ENCODE peak calls at places on chromosomes 12 and 14, in four cellular contexts. One of them, this sample, is unnamed.

GRCh38 chr14:52837451-52837850 is 46.0 kb upstream of the GNPNAT1 start:
- DNase-seq in WTC11: no peak
- DNase-seq in thoracic aorta: no peak
- DNase-seq in mammary epithelial cell: no peak
- DNase-seq in this sample: no peak

GRCh38 chr14:61524211-61524806 is 171.0 kb upstream of the HIF1A start:
- DNase-seq in WTC11: no peak
- DNase-seq in thoracic aorta: no peak
- DNase-seq in mammary epithelial cell: peak; percentile 95
- DNase-seq in this sample: peak; percentile 82

GRCh38 chr14:103372552-103373304 is 12.5 kb upstream of the MARK3 start:
- DNase-seq in WTC11: no peak
- DNase-seq in thoracic aorta: peak; percentile 19
- DNase-seq in mammary epithelial cell: peak; percentile 99
- DNase-seq in this sample: peak; percentile 82

GRCh38 chr14:53055003-53055402 is 98.1 kb downstream of the DDHD1 start:
- DNase-seq in WTC11: no peak
- DNase-seq in thoracic aorta: no peak
- DNase-seq in mammary epithelial cell: peak; percentile 40
- DNase-seq in this sample: peak; percentile 64

GRCh38 chr14:38730420-38730819 is 372.6 kb downstream of the SEC23A start:
- DNase-seq in WTC11: no peak
- DNase-seq in thoracic aorta: no peak
- DNase-seq in mammary epithelial cell: no peak
- DNase-seq in this sample: no peak

GRCh38 chr12:106226884-106227640 is 20.8 kb downstream of the CKAP4 start:
- DNase-seq in WTC11: no peak
- DNase-seq in thoracic aorta: no peak
- DNase-seq in mammary epithelial cell: peak; percentile 71
- DNase-seq in this sample: peak; percentile 66

GRCh38 chr14:102362084-102362483 is 606 bp downstream of the CINP start:
- DNase-seq in WTC11: no peak
- DNase-seq in thoracic aorta: no peak
- DNase-seq in mammary epithelial cell: peak; percentile 80
- DNase-seq in this sample: peak; percentile 31

GRCh38 chr14:100982356-100982755 is 78.8 kb upstream of the RTL1 start:
- DNase-seq in WTC11: no peak
- DNase-seq in thoracic aorta: no peak
- DNase-seq in mammary epithelial cell: no peak
- DNase-seq in this sample: no peak

GRCh38 chr14:29085546-29085945 is 319.0 kb downstream of the FOXG1 start:
- DNase-seq in WTC11: no peak
- DNase-seq in thoracic aorta: no peak
- DNase-seq in mammary epithelial cell: no peak
- DNase-seq in this sample: peak; percentile 3

GRCh38 chr14:90491221-90491867 is 94.5 kb downstream of the CALM1 start:
- DNase-seq in WTC11: no peak
- DNase-seq in thoracic aorta: peak; percentile 68
- DNase-seq in mammary epithelial cell: no peak
- DNase-seq in this sample: peak; percentile 44

GRCh38 chr12:62252576-62252975 is 7.6 kb upstream of the USP15 start:
- DNase-seq in WTC11: no peak
- DNase-seq in thoracic aorta: no peak
- DNase-seq in mammary epithelial cell: no peak
- DNase-seq in this sample: no peak

GRCh38 chr14:82861321-82861720 is 1327.7 kb upstream of the SEL1L start:
- DNase-seq in WTC11: no peak
- DNase-seq in thoracic aorta: no peak
- DNase-seq in mammary epithelial cell: no peak
- DNase-seq in this sample: no peak

GRCh38 chr14:37580146-37580545 is 14.9 kb downstream of the FOXA1 start:
- DNase-seq in WTC11: no peak
- DNase-seq in thoracic aorta: no peak
- DNase-seq in mammary epithelial cell: peak; percentile 83
- DNase-seq in this sample: no peak

GRCh38 chr14:56154321-56154720 is 36.1 kb downstream of the PELI2 start:
- DNase-seq in WTC11: no peak
- DNase-seq in thoracic aorta: no peak
- DNase-seq in mammary epithelial cell: no peak
- DNase-seq in this sample: no peak

GRCh38 chr14:102029956-102030355 is 56.9 kb downstream of the HSP90AA1 start:
- DNase-seq in WTC11: no peak
- DNase-seq in thoracic aorta: no peak
- DNase-seq in mammary epithelial cell: no peak
- DNase-seq in this sample: peak; percentile 75

GRCh38 chr14:45253754-45254300 is 825 bp upstream of the MIS18BP1 start:
- DNase-seq in WTC11: no peak
- DNase-seq in thoracic aorta: no peak
- DNase-seq in mammary epithelial cell: peak; percentile 63
- DNase-seq in this sample: peak; percentile 70

GRCh38 chr14:102390064-102390463 is 27.3 kb downstream of the TECPR2 start:
- DNase-seq in WTC11: no peak
- DNase-seq in thoracic aorta: no peak
- DNase-seq in mammary epithelial cell: peak; percentile 40
- DNase-seq in this sample: peak; percentile 36

GRCh38 chr12:28057856-28058615 is 85.5 kb upstream of the PTHLH start:
- DNase-seq in WTC11: no peak
- DNase-seq in thoracic aorta: no peak
- DNase-seq in mammary epithelial cell: peak; percentile 99
- DNase-seq in this sample: no peak

GRCh38 chr14:98018626-98019025 is 1221.4 kb downstream of the VRK1 start:
- DNase-seq in WTC11: no peak
- DNase-seq in thoracic aorta: no peak
- DNase-seq in mammary epithelial cell: no peak
- DNase-seq in this sample: no peak

GRCh38 chr14:94376976-94377865 is 11.2 kb downstream of the SERPINA1 start:
- DNase-seq in WTC11: no peak
- DNase-seq in thoracic aorta: no peak
- DNase-seq in mammary epithelial cell: no peak
- DNase-seq in this sample: no peak

GRCh38 chr12:113092478-113093408 is 36.2 kb downstream of the DTX1 start:
- DNase-seq in WTC11: peak; percentile 89
- DNase-seq in thoracic aorta: no peak
- DNase-seq in mammary epithelial cell: no peak
- DNase-seq in this sample: no peak
- TF ChIP-seq CTCF in WTC11: no peak
- TF ChIP-seq CTCF in thoracic aorta: no peak
- TF ChIP-seq CTCF in mammary epithelial cell: peak; percentile 44
- TF ChIP-seq CTCF in this sample: no peak

GRCh38 chr12:132164426-132164825 is 20.2 kb downstream of the NOC4L start:
- DNase-seq in WTC11: no peak
- DNase-seq in thoracic aorta: no peak
- DNase-seq in mammary epithelial cell: no peak
- DNase-seq in this sample: no peak

GRCh38 chr12:132163041-132163910 is 19.0 kb downstream of the NOC4L start:
- DNase-seq in WTC11: no peak
- DNase-seq in thoracic aorta: no peak
- DNase-seq in mammary epithelial cell: no peak
- DNase-seq in this sample: no peak

GRCh38 chr12:132162508-132163031 is 18.3 kb downstream of the NOC4L start:
- DNase-seq in WTC11: no peak
- DNase-seq in thoracic aorta: no peak
- DNase-seq in mammary epithelial cell: peak; percentile 76
- DNase-seq in this sample: peak; percentile 86

GRCh38 chr12:132165584-132165983 is 21.3 kb downstream of the NOC4L start:
- DNase-seq in WTC11: no peak
- DNase-seq in thoracic aorta: no peak
- DNase-seq in mammary epithelial cell: no peak
- DNase-seq in this sample: no peak

DNA sequence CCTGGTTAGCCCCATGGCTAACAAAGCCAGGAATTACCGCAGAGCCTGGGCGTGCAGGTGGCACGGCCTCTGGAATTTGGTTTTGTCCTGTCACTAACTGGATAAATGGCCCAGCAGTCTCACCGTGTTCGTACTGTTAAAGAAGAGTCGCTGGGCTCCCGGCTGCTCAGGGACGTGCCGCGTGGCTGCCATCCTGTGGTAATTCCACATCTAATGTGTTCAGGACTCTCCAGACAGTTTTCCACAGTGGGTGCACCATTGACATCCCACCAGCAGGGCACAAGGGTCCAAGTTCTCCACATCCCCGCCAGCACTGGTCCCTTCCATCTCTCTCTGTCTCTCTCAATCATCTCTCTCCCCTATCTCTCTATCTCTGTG is 19.6 kb downstream of the NOC4L start:
- DNase-seq in WTC11: no peak
- DNase-seq in thoracic aorta: no peak
- DNase-seq in mammary epithelial cell: no peak
- DNase-seq in this sample: no peak
- TF ChIP-seq CTCF in WTC11: peak; percentile 18
- TF ChIP-seq CTCF in thoracic aorta: peak; percentile 29
- TF ChIP-seq CTCF in mammary epithelial cell: peak; percentile 7
- TF ChIP-seq CTCF in this sample: peak; percentile 22

DNA sequence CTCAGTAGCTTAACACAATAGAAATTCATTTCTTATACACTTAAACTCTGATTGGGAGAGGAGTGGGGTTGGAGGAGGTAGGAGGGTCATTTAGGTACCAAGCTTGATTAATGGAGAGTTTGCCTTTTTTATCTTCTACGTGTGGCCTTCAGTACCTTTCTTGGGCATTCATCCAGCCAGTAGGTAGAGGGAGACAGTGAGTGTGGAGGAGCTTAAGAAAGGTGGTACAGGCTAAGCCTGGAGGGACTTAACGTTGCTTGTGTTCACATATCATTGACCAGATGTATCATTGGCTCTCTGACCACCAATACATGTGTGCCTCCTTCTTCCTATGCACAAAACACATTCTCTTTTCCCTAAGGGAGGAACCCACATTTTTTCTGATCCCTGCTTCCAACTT is 232.9 kb upstream of the CRY1 start:
- DNase-seq in WTC11: no peak
- DNase-seq in thoracic aorta: no peak
- DNase-seq in mammary epithelial cell: no peak
- DNase-seq in this sample: no peak
- TF ChIP-seq CTCF in WTC11: no peak
- TF ChIP-seq CTCF in thoracic aorta: no peak
- TF ChIP-seq CTCF in mammary epithelial cell: no peak
- TF ChIP-seq CTCF in this sample: no peak

DNA sequence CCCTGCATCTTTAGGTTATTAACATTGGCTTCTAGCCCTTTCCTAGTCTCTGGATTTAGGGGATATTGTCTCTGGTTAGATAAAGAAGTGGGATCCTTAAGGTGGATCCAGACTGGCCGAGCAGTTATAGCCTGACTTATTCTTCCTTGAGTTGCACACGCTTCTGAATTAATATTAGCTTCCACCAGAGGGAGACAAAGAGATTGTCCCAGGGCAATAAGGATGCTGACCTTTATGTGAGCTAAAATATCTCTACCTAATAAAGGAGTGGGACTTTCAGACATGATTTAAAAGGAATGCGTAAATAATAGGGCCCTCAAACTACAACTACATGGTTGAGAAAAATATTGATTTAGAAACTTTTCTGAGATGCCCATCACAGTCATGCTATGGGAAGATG is 139.7 kb downstream of the SLCO1B3 start:
- DNase-seq in WTC11: no peak
- DNase-seq in thoracic aorta: no peak
- DNase-seq in mammary epithelial cell: peak; percentile 9
- DNase-seq in this sample: no peak
- TF ChIP-seq CTCF in WTC11: peak; percentile 24
- TF ChIP-seq CTCF in thoracic aorta: peak; percentile 36
- TF ChIP-seq CTCF in mammary epithelial cell: peak; percentile 42
- TF ChIP-seq CTCF in this sample: peak; percentile 30

GRCh38 chr12:65362231-65362630 is 83.7 kb downstream of the MSRB3 start:
- DNase-seq in WTC11: no peak
- DNase-seq in thoracic aorta: no peak
- DNase-seq in mammary epithelial cell: peak; percentile 7
- DNase-seq in this sample: peak; percentile 4
- TF ChIP-seq CTCF in WTC11: no peak
- TF ChIP-seq CTCF in thoracic aorta: no peak
- TF ChIP-seq CTCF in mammary epithelial cell: no peak
- TF ChIP-seq CTCF in this sample: no peak

GRCh38 chr12:122064034-122064777 is 14.3 kb upstream of the MLXIP start:
- DNase-seq in WTC11: peak; percentile 94
- DNase-seq in thoracic aorta: no peak
- DNase-seq in mammary epithelial cell: peak; percentile 37
- DNase-seq in this sample: peak; percentile 90
- TF ChIP-seq CTCF in WTC11: no peak
- TF ChIP-seq CTCF in thoracic aorta: no peak
- TF ChIP-seq CTCF in mammary epithelial cell: peak; percentile 21
- TF ChIP-seq CTCF in this sample: peak; percentile 31

GRCh38 chr12:40760821-40761220 is 68.6 kb downstream of the CNTN1 start:
- DNase-seq in WTC11: no peak
- DNase-seq in thoracic aorta: no peak
- DNase-seq in mammary epithelial cell: no peak
- DNase-seq in this sample: no peak

GRCh38 chr12:40762072-40762471 is 69.8 kb downstream of the CNTN1 start:
- DNase-seq in WTC11: no peak
- DNase-seq in thoracic aorta: no peak
- DNase-seq in mammary epithelial cell: no peak
- DNase-seq in this sample: no peak
- TF ChIP-seq CTCF in WTC11: no peak
- TF ChIP-seq CTCF in thoracic aorta: no peak
- TF ChIP-seq CTCF in mammary epithelial cell: peak; percentile 23
- TF ChIP-seq CTCF in this sample: no peak

DNA sequence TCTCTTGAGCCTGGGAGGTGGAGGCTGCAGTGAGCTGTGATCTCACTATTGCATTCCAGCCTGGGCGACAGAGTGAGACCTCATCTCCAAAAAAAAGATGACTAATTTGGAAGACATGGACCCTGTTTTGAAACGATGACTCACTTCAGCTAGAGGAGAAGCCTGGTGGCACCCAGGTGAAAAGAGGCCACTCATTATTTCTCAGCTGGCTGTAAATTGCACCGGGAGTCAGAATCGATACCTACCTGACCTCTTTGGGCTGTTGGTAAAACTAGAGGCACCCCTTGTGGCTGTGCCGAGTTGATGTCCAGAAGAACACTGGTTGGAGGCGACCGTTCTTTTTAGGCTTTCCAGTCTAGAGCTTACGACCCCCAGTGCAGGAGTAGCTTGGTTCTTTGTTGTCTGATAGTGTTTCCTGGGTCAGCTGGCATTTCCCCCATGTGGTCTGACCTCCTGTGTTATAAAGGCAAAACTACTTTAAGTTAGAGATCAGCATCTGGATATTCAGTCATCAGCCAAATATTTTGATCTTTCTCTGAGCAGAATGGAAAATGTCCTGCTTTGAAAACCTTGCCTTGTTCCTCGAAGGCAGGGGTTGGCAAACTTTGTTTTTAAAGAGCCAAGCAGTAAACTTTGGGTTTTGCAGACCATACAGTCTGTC is 93.2 kb downstream of the CHST11 start:
- DNase-seq in WTC11: no peak
- DNase-seq in thoracic aorta: no peak
- DNase-seq in mammary epithelial cell: peak; percentile 55
- DNase-seq in this sample: peak; percentile 26
- TF ChIP-seq CTCF in WTC11: no peak
- TF ChIP-seq CTCF in thoracic aorta: no peak
- TF ChIP-seq CTCF in mammary epithelial cell: no peak
- TF ChIP-seq CTCF in this sample: no peak

This sample was measured in AG10803.